ENCODE peak calls at places on chromosomes 11 and 22, in five cellular contexts. V is LHCN-M2, P is RKO, K is NCI-H1105 treated with DMSO at 0.1 percent for 48 hours, E is HuH-7.5. G is an unnamed sample.

GRCh38 chr11:128342511-128343133 is 244.7 kb downstream of the ETS1 start:
- DNase-seq in V (peak; percentile 44), P (peak; percentile 22), K (no peak), E (no peak), G (no peak)

GRCh38 chr11:15815246-15816209 is 540.8 kb downstream of the SOX6 start:
- DNase-seq in V (peak; percentile 44), P (no peak), K (no peak), E (no peak), G (no peak)

GRCh38 chr11:14506532-14506931 is 6.9 kb upstream of the COPB1 start:
- DNase-seq in V (no peak), P (no peak), K (no peak), E (no peak), G (no peak)

GRCh38 chr22:46401370-46401769 is 65.9 kb downstream of the TRMU start:
- DNase-seq in V (no peak), P (no peak), K (no peak), E (no peak), G (no peak)

GRCh38 chr11:121482231-121483129 is 29.7 kb upstream of the SORL1-AS1 start:
- DNase-seq in V (no peak), P (no peak), K (no peak), E (no peak), G (no peak)

GRCh38 chr11:76788661-76789442 is 5.7 kb downstream of the TSKU start:
- DNase-seq in V (no peak), P (no peak), K (no peak), E (no peak), G (peak; percentile 17)

GRCh38 chr11:31764766-31765165 is 46.4 kb downstream of the PAX6 start:
- DNase-seq in V (no peak), P (no peak), K (peak; percentile 73), E (no peak), G (no peak)

GRCh38 chr11:35783803-35784202 is 121.2 kb downstream of the TRIM44 start:
- DNase-seq in V (no peak), P (no peak), K (no peak), E (no peak), G (no peak)

GRCh38 chr11:122748968-122749687 is 89.2 kb upstream of the CRTAM start:
- DNase-seq in V (peak; percentile 93), P (peak; percentile 63), K (no peak), E (no peak), G (no peak)

GRCh38 chr11:3004481-3004880 is 12.4 kb upstream of the NAP1L4 start:
- DNase-seq in V (no peak), P (no peak), K (no peak), E (no peak), G (no peak)

G was measured in 8988T.